ENCODE peak calls at places on chromosome 15, in seven cellular contexts. S is stimulated activated naive B cell treated with anti-CD40 and anti-IgM and Interleukin-4, amounts not matched to agents 10 μg/mL and 1 μg/mL and 100 μg/mL, for 72 hours; Q is T-cell; B is HTR-8/SVneo; C is WERI-Rb-1; T is Caco-2; O is stimulated activated CD4-positive, alpha-beta T cell treated with anti-CD3 and anti-CD28 coated beads, Interleukin-2, amount 100 ng/mL, for 48 hours. W is an unnamed sample.

GRCh38 chr15:23457890-23458289 is 10.8 kb upstream of the GOLGA6L2 start:
- DNase-seq in Q (no peak), C (no peak), T (no peak), S (no peak), B (no peak), O (no peak), W (no peak)

GRCh38 chr15:84750583-84751092 is 2.2 kb downstream of the ZNF592 start:
- DNase-seq in T (peak; percentile 39), C (peak; percentile 23), B (no peak), Q (no peak), O (no peak), S (peak; percentile 35), W (no peak)

GRCh38 chr15:63985221-63986184 is 60.8 kb downstream of the DAPK2 start:
- DNase-seq in T (no peak), B (no peak), Q (no peak), O (no peak), C (no peak), S (no peak), W (no peak)

GRCh38 chr15:32687556-32687955 is 30.2 kb upstream of the GREM1 start:
- DNase-seq in B (no peak), C (no peak), S (no peak), Q (no peak), T (no peak), O (no peak), W (no peak)

GRCh38 chr15:71707230-71708051 is 102.9 kb upstream of the NR2E3 start:
- DNase-seq in O (no peak), T (no peak), Q (no peak), B (no peak), S (no peak), C (no peak), W (no peak)

GRCh38 chr15:94312946-94313345 is 81.6 kb downstream of the MCTP2 start:
- DNase-seq in O (no peak), C (no peak), T (no peak), B (peak; percentile 25), S (no peak), Q (no peak), W (no peak)

GRCh38 chr15:71431345-71432336 is 316.4 kb downstream of the THSD4 start:
- DNase-seq in S (no peak), C (no peak), T (no peak), B (no peak), Q (no peak), O (no peak), W (no peak)

GRCh38 chr15:84697353-84697990 is 18.5 kb downstream of the SEC11A start:
- DNase-seq in T (no peak), C (no peak), O (no peak), Q (no peak), S (no peak), B (no peak), W (no peak)

GRCh38 chr15:63083046-63083445 is 38.6 kb upstream of the LACTB start:
- DNase-seq in Q (no peak), C (no peak), B (no peak), S (no peak), T (no peak), O (no peak), W (no peak)

GRCh38 chr15:76517910-76518309 is 181.3 kb downstream of the ISL2 start:
- DNase-seq in T (no peak), S (no peak), O (no peak), Q (no peak), B (no peak), C (no peak), W (peak; percentile 60)

GRCh38 chr15:49412821-49413220 is 10.2 kb upstream of the FGF7 start:
- DNase-seq in O (no peak), Q (no peak), S (no peak), B (no peak), C (no peak), T (no peak), W (no peak)

GRCh38 chr15:41945701-41946100 is 26.7 kb downstream of the EHD4 start:
- DNase-seq in S (no peak), B (no peak), Q (no peak), O (no peak), T (no peak), C (peak; percentile 25), W (no peak)

GRCh38 chr15:62521396-62521795 is 356.3 kb upstream of the C2CD4B start:
- DNase-seq in O (no peak), C (peak; percentile 37), Q (no peak), S (no peak), T (no peak), B (no peak), W (no peak)

GRCh38 chr15:92571824-92572223 is 83.8 kb downstream of the FAM174B start:
- DNase-seq in C (no peak), O (no peak), B (no peak), Q (no peak), T (no peak), S (no peak), W (no peak)

GRCh38 chr15:70096215-70096974 is 1.3 kb downstream of the TLE3 start:
- DNase-seq in O (peak; percentile 32), S (peak; percentile 19), T (no peak), C (no peak), Q (peak; percentile 33), B (peak; percentile 51), W (peak; percentile 69)

W was measured in NCI-H524.